ENCODE peak calls at places on chromosome 4, in four cellular contexts. K is K562, V is HepG2, X is GM12878. E is an unnamed sample.

GRCh38 chr4:52638717-52639116 is 20.4 kb downstream of the USP46 start:
- DNase-seq in K (no peak), V (no peak), X (no peak), E (no peak)

GRCh38 chr4:101790521-101791188 is at the start of gene BANK1:
- DNase-seq in X (peak; percentile 43), K (no peak), V (peak; percentile 1), E (no peak)

GRCh38 chr4:88737304-88738015 is 39.8 kb upstream of the NAP1L5 start:
- DNase-seq in K (no peak), V (no peak), X (peak; percentile 13), E (no peak)

GRCh38 chr4:22047793-22048192 is 99.2 kb upstream of the KCNIP4 start:
- DNase-seq in X (no peak), K (no peak), V (no peak), E (no peak)

GRCh38 chr4:94228488-94229216 is 21.0 kb downstream of the SMARCAD1 start:
- DNase-seq in X (no peak), V (no peak), K (no peak), E (no peak)

GRCh38 chr4:184014301-184014700 is 109.2 kb downstream of the STOX2 start:
- DNase-seq in V (no peak), X (no peak), K (no peak), E (no peak)

GRCh38 chr4:104631000-104631399 is 136.3 kb upstream of the CXXC4 start:
- DNase-seq in X (no peak), V (no peak), K (no peak), E (no peak)

GRCh38 chr4:4200624-4201023 is 26.1 kb downstream of the OTOP1 start:
- DNase-seq in X (no peak), K (peak; percentile 21), V (no peak), E (no peak)

GRCh38 chr4:182248295-182248694 is 5.1 kb downstream of the TENM3 start:
- DNase-seq in X (no peak), K (no peak), V (no peak), E (no peak)

GRCh38 chr4:87985097-87985886 is 9.8 kb downstream of the SPP1 start:
- DNase-seq in X (no peak), V (peak; percentile 70), K (no peak), E (peak; percentile 14)

GRCh38 chr4:52959545-52959944 is 97.4 kb downstream of the RASL11B start:
- DNase-seq in V (no peak), K (no peak), X (no peak), E (no peak)

GRCh38 chr4:104559502-104559901 is 64.8 kb upstream of the CXXC4 start:
- DNase-seq in X (no peak), V (no peak), K (no peak), E (no peak)

GRCh38 chr4:57287687-57288604 is 177.8 kb upstream of the IGFBP7 start:
- DNase-seq in K (no peak), X (no peak), V (no peak), E (no peak)

GRCh38 chr4:158008551-158009218 is 164.1 kb downstream of the GASK1B start:
- DNase-seq in X (no peak), K (no peak), V (no peak), E (no peak)

GRCh38 chr4:84379881-84380618 is 119.0 kb downstream of the NKX6-1 start:
- DNase-seq in X (no peak), K (no peak), V (no peak), E (no peak)

GRCh38 chr4:5757091-5757490 is 46.1 kb downstream of the EVC start:
- DNase-seq in V (no peak), X (no peak), K (no peak), E (no peak)

GRCh38 chr4:164956766-164957643 is 20.5 kb downstream of the TRIM61 start:
- DNase-seq in V (no peak), X (peak; percentile 39), K (peak; percentile 50), E (no peak)

GRCh38 chr4:97493815-97494518 is 649.3 kb downstream of the STPG2 start:
- DNase-seq in V (no peak), K (no peak), X (no peak), E (no peak)

GRCh38 chr4:95867919-95868318 is 28.0 kb downstream of the PDHA2 start:
- DNase-seq in X (no peak), V (no peak), K (peak; percentile 1), E (no peak)

GRCh38 chr4:123856689-123857545 is 460.3 kb downstream of the SPRY1 start:
- DNase-seq in V (peak; percentile 95), K (no peak), X (no peak), E (peak; percentile 37)

DNA sequence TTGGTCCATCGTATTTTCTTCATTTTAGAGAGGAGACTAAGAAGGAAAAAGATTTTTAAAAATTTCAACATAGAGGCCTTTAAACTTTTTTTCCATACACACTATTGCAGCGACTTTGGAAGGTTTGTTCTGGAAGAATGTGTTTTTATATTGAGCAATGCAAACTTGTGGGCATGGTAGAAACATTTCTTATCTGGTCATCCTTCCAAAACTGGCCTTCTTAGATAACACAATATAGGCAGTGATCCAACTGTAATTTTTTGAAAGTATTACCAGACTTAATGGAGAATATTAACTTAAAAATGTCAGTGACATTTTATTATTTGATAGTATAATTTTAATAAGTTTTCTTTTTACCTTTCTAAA is 25.6 kb downstream of the FHDC1 start:
- DNase-seq in K (no peak), X (no peak), V (no peak), E (no peak)
- TF ChIP-seq TARDBP in K (no peak), X (no peak), V (no peak), E (no peak)

DNA sequence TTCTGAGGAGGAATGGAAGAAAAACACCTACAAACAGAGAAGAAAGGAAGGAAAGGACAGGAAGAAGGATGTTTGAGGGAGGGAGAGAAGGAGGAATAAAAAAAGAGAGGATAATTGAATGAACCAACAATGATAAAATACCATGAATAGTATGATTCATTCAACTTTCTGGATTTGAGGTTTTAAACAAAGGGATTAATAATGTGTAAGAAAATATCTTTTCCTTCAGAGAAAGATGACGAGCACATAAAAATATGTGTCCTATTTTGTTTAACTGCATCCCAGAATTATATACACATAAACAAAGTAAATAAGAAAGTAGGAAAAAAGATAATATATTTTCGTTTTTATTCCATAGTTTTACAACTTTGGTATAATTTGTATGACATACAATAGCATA is 1380.4 kb downstream of the STIM2 start:
- DNase-seq in K (no peak), V (no peak), X (no peak), E (no peak)
- TF ChIP-seq TARDBP in K (no peak), V (no peak), X (no peak), E (no peak)

GRCh38 chr4:119679251-119679650 is 50.6 kb upstream of the PDE5A start:
- DNase-seq in X (no peak), K (no peak), V (no peak), E (no peak)
- TF ChIP-seq TARDBP in X (no peak), K (no peak), V (no peak), E (no peak)

DNA sequence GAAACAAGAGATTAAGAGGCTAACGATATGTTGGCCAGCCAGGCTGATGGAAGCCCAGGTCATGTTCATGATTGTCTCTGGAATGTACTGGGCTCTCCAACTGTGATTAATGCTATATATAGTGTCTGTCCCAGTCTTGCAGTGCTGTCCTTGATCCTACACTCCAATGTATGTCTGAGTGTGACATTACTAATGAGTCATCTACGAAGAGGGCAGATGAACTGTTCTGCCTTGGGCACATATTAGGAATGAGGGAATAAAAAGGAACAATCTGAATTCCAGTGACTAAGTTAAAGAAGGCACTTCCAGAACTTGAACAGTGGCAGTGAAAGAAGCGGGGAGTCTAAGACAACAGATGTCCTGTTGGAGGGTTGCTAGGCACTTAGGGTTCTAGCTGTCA is 142.1 kb downstream of the PDGFRA start:
- DNase-seq in X (no peak), V (no peak), K (no peak), E (no peak)
- TF ChIP-seq TARDBP in X (no peak), V (no peak), K (no peak), E (no peak)

GRCh38 chr4:131302108-131302507 is 1847.0 kb upstream of the PCDH10 start:
- DNase-seq in X (no peak), V (peak; percentile 2), K (no peak), E (no peak)

GRCh38 chr4:131296192-131296591 is 1852.9 kb upstream of the PCDH10 start:
- DNase-seq in V (no peak), X (no peak), K (no peak), E (no peak)
- TF ChIP-seq TARDBP in V (no peak), X (no peak), K (no peak), E (no peak)

GRCh38 chr4:9816285-9816684 is 34.9 kb downstream of the DRD5 start:
- DNase-seq in K (no peak), V (no peak), X (no peak), E (no peak)

GRCh38 chr4:9811796-9812195 is 30.4 kb downstream of the DRD5 start:
- DNase-seq in X (no peak), V (no peak), K (no peak), E (no peak)

GRCh38 chr4:9808077-9808476 is 26.6 kb downstream of the DRD5 start:
- DNase-seq in K (no peak), X (peak; percentile 39), V (no peak), E (no peak)

DNA sequence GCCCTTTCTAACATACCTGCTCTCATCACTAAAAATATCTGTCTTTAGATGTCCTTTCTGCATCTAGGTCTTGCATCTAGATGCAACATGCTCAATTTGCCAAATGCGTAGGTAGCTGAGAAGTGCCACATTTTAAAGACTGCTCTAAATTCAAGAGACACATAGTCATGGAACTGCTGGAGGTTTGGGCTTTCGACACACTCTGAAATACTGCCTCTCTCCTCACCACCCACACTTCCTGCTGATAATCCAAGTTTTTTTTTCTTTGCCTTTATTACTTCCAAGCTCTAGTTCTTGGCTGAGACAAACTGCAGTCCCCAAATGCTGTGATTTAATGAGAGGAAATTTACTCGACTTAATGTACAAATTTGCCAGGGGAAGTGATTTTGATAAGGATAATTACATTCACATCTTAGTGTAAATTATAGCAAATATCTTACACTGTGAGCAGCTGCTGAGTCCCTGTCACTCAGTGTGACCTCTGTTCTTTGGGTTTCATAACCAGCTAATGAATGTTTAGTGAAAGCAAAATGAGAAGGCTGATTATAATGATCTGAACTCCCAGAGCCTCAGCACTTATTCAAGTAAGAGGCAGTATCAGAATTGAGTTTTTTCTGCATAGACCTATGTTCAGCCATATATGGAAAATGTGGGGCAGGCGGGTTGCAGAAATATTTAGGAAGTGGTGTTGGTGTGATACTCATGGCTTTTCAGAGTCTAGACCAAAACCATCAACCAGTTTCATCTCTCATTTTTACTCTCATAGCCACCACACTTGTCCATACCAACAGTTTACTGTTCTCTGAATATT is 31.3 kb downstream of the DRD5 start:
- DNase-seq in K (no peak), V (no peak), X (peak; percentile 57), E (no peak)
- TF ChIP-seq TARDBP in K (no peak), V (no peak), X (no peak), E (no peak)

DNA sequence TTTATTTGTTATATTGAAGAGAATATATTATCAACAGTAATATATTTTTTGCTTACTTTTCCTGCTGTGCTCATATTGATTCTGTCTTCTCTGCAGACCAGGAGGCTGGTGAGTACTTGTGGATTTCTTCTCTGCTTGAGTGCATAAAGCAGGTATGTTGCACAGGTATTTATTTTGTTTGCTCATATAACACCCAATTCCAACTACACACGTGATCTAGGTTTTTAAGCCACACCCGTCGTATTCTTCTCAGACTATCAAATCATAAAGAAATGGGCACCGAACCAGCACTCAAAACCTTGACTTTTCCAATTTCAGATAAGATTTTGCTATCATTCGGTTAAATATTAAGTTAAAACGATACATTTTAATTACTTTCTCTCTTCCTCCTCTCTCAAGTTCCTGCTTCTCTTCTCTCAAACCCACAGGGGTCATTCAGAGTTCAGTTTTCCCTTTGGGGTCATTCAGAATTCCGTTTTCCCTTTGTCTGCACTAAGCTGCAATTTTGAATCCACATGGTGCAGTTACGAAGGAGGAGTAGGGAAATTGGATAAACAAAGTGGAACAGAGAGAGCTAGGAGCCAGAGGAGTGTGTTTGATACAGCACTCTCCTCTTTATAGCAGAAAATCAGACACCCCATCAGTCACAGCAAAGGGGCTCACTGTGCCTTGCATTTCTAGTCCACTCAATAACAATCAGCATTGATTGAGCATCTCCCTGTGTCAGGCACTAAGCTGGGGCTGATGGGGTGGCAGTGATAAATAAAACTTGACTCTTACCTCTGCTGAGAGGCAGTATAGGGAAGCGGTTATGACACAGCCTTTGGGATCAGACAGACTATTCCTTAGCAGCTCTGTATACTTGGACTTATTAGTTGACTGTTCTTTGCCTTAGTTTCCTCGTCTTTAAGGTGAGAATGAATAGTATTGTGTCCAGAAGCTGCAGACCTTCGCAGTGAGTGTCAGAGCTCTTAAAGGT is at the start of gene ADH1C:
- DNase-seq in V (no peak), K (no peak), X (no peak), E (no peak)
- TF ChIP-seq TARDBP in V (no peak), K (no peak), X (no peak), E (no peak)

E was measured in HEK293T.